ENCODE peak calls at places on chromosomes 6 and 20, in five cellular contexts. Z, W, H, L and A are unnamed samples.

GRCh38 chr6:131840936-131841583 is 33.2 kb downstream of the ENPP1 start:
- DNase-seq in Z (no peak), W (no peak), H (no peak), L (no peak), A (no peak)

GRCh38 chr6:4074478-4075235 is 4.3 kb downstream of the FAM217A start:
- DNase-seq in Z (no peak), W (no peak), H (no peak), L (no peak), A (no peak)

GRCh38 chr6:136067731-136068341 is 182.3 kb downstream of the MTFR2 start:
- DNase-seq in Z (peak; percentile 39), W (peak; percentile 40), H (peak; percentile 48), L (peak; percentile 63), A (peak; percentile 43)

GRCh38 chr6:27579973-27580372 is 107.1 kb upstream of the ZNF184 start:
- DNase-seq in Z (no peak), W (no peak), H (no peak), L (no peak), A (no peak)

GRCh38 chr6:82249381-82250253 is 2.1 kb upstream of the IBTK start:
- DNase-seq in Z (no peak), W (no peak), H (no peak), L (no peak), A (no peak)

GRCh38 chr20:45588800-45589199 is 9.7 kb upstream of the WFDC8 start:
- DNase-seq in Z (no peak), W (no peak), H (no peak), L (no peak), A (no peak)

GRCh38 chr20:3660262-3661059 is 2.7 kb downstream of the GFRA4 start:
- DNase-seq in Z (no peak), W (no peak), H (no peak), L (peak; percentile 26), A (no peak)

GRCh38 chr6:56875961-56876360 is 78.9 kb upstream of the BEND6 start:
- DNase-seq in Z (peak; percentile 26), W (no peak), H (no peak), L (no peak), A (no peak)

GRCh38 chr6:117555262-117555849 is 47.0 kb downstream of the GOPC start:
- DNase-seq in Z (no peak), W (no peak), H (no peak), L (no peak), A (no peak)

GRCh38 chr6:57021086-57021720 is 25.3 kb upstream of the KIAA1586 start:
- DNase-seq in Z (peak; percentile 64), W (peak; percentile 21), H (no peak), L (no peak), A (peak; percentile 57)

GRCh38 chr6:95185874-95186273 is 391.5 kb upstream of the MANEA start:
- DNase-seq in Z (no peak), W (no peak), H (no peak), L (no peak), A (no peak)

GRCh38 chr6:144480518-144480917 is 195.4 kb downstream of the UTRN start:
- DNase-seq in Z (peak; percentile 26), W (no peak), H (no peak), L (no peak), A (no peak)

GRCh38 chr6:34235605-34236422 is 859 bp upstream of the HMGA1 start:
- DNase-seq in Z (peak; percentile 92), W (peak; percentile 67), H (peak; percentile 90), L (no peak), A (peak; percentile 89)

GRCh38 chr6:109892451-109893435 is 85.4 kb upstream of the GPR6 start:
- DNase-seq in Z (no peak), W (no peak), H (peak; percentile 56), L (peak; percentile 52), A (no peak)

GRCh38 chr6:158596861-158597260 is 37.0 kb downstream of the TMEM181 start:
- DNase-seq in Z (no peak), W (no peak), H (no peak), L (no peak), A (no peak)

GRCh38 chr6:150478651-150479498 is 110.1 kb downstream of the IYD start:
- DNase-seq in Z (no peak), W (no peak), H (no peak), L (no peak), A (no peak)

GRCh38 chr6:134589512-134589911 is 271.6 kb upstream of the SGK1 start:
- DNase-seq in Z (peak; percentile 100), W (no peak), H (no peak), L (peak; percentile 53), A (peak; percentile 98)

GRCh38 chr20:33012327-33013189 is 5.1 kb downstream of the BPIFB2 start:
- DNase-seq in Z (no peak), W (no peak), H (no peak), L (no peak), A (no peak)

GRCh38 chr20:33014336-33015113 is 7.0 kb downstream of the BPIFB2 start:
- DNase-seq in Z (no peak), W (no peak), H (no peak), L (no peak), A (no peak)

GRCh38 chr20:33015114-33015491 is 7.6 kb downstream of the BPIFB2 start:
- DNase-seq in Z (no peak), W (no peak), H (no peak), L (no peak), A (no peak)

GRCh38 chr20:33015700-33016580 is 8.4 kb downstream of the BPIFB2 start:
- DNase-seq in Z (no peak), W (no peak), H (no peak), L (no peak), A (no peak)

DNA sequence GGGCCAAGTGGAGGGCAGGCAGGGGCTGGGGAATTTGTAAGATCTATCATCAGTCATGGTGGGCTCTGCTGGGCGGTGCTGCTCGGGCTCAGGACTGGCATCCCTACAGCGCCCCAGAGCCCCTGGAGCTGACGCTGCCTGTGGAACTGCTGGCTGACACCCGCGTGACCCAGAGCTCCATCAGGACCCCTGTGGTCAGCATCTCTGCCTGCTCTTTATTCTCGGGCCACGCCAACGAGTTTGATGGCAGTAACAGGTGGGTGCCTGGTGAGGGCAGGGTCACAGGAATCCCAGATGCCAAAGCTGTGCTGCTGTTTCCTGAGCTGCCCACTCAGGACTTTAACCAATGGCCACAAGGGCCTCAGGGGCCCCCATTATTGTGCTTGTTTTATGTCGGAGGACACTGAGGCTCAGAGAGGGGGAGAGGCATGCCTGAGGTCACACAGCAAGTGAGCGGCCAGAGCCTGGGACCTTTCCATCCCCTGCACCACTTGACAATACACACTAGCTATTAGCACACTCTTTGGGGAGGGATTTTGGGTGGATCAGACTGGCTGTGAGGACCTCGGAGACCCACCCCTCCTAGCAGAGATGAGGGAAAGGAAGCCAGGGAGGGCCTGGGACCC is 6.3 kb downstream of the BPIFB2 start:
- DNase-seq in Z (no peak), W (no peak), H (no peak), L (no peak), A (no peak)
- H3K18ac ChIP-seq in Z (no peak overlapping the region), W (peak overlapping the region; percentile 9), H (no peak overlapping the region), L (no peak overlapping the region), A (no peak overlapping the region)

DNA sequence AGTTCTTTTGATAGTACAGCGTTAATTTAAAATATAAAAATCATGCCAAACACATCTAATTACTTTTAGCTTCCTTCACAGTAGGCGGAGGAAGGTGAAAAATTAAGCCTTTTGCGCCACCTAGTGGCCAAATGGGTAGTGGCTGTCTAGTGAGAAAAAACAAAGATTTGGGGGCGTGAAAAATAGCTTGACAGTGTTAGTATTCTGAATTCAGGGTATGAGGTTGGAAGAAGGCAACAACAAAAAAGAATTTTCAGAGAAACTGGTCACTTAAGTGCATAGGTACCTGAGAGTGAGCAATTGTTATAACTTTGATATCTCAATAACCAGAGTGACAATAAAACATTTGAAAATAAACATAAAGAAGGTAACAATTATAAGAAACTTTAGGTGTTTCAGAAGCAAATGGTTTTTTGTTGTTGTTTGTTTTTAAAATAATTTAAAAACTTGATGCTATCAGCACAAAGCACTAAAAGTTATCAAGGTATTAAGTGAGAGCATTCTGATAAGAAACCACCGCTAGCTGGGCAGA is 14.3 kb downstream of the PSMB9 start:
- DNase-seq in Z (peak; percentile 65), W (peak; percentile 86), H (peak; percentile 84), L (peak; percentile 54), A (peak; percentile 75)
- H3K4me2 ChIP-seq in Z (no peak overlapping the region), W (no peak overlapping the region), H (no peak overlapping the region), L (no peak overlapping the region), A (no peak overlapping the region)

GRCh38 chr6:139137716-139138115 is 2.8 kb downstream of the HECA start:
- DNase-seq in Z (no peak), W (no peak), H (no peak), L (no peak), A (no peak)

GRCh38 chr6:139133733-139134360 is 1.0 kb upstream of the HECA start:
- DNase-seq in Z (no peak), W (no peak), H (no peak), L (no peak), A (no peak)

GRCh38 chr6:139134817-139135577 is at the start of gene HECA:
- DNase-seq in Z (peak; percentile 94), W (peak; percentile 88), H (peak; percentile 99), L (peak; percentile 92), A (peak; percentile 95)

GRCh38 chr6:139133272-139133671 is 1.6 kb upstream of the HECA start:
- DNase-seq in Z (no peak), W (no peak), H (no peak), L (no peak), A (no peak)

GRCh38 chr6:139135578-139136545 is 982 bp downstream of the HECA start:
- DNase-seq in Z (peak; percentile 11), W (no peak), H (peak; percentile 54), L (no peak), A (peak; percentile 43)
- H3K18ac ChIP-seq in Z (peak overlapping the region; percentile 62), W (peak overlapping the region; percentile 94), H (no peak overlapping the region), L (no peak overlapping the region), A (peak overlapping the region; percentile 90)

GRCh38 chr6:15322184-15322583 is 76.3 kb downstream of the JARID2 start:
- DNase-seq in Z (no peak), W (no peak), H (no peak), L (no peak), A (no peak)
- H3K4me2 ChIP-seq in Z (no peak overlapping the region), W (no peak overlapping the region), H (no peak overlapping the region), L (no peak overlapping the region), A (no peak overlapping the region)